ENCODE peak calls at places on chromosomes 6 and 20, in seven cellular contexts. A, B, H, R, C, L and D are unnamed samples.

GRCh38 chr6:14671261-14671681 is 553.7 kb downstream of the CD83 start:
- DNase-seq in A (peak), B (peak), H (peak), R (no peak), C (no peak), L (no peak), D (no peak)

GRCh38 chr20:41956316-41957050 is 338.3 kb upstream of the CHD6 start:
- DNase-seq in A (no peak), B (no peak), H (peak), R (no peak), C (no peak), L (no peak), D (no peak)

GRCh38 chr6:56335733-56336132 is 88.4 kb upstream of the COL21A1 start:
- DNase-seq in A (peak), B (no peak), H (peak), R (no peak), C (no peak), L (no peak), D (no peak)

GRCh38 chr20:32112862-32113261 is 3.3 kb downstream of the TM9SF4 start:
- DNase-seq in A (no peak), B (peak), H (peak), R (peak), C (no peak), L (peak), D (no peak)

GRCh38 chr6:139855741-139856206 is 481.3 kb upstream of the CITED2 start:
- DNase-seq in A (peak), B (no peak), H (no peak), R (no peak), C (no peak), L (no peak), D (no peak)

GRCh38 chr20:31675828-31676533 is 38.3 kb downstream of the COX4I2 start:
- DNase-seq in A (no peak), B (no peak), H (no peak), R (no peak), C (peak), L (no peak), D (no peak)

GRCh38 chr20:37298190-37298939 is 8.9 kb downstream of the MANBAL start:
- DNase-seq in A (peak), B (no peak), H (peak), R (no peak), C (no peak), L (peak), D (no peak)

GRCh38 chr6:142844065-142844755 is 100.8 kb downstream of the HIVEP2 start:
- DNase-seq in A (peak), B (no peak), H (no peak), R (no peak), C (no peak), L (no peak), D (no peak)

GRCh38 chr6:37432916-37433656 is at the start of gene CMTR1:
- DNase-seq in A (peak), B (peak), H (peak), R (peak), C (peak), L (peak), D (peak)

GRCh38 chr20:57332105-57333089 is 2.8 kb downstream of the SPO11 start:
- DNase-seq in A (no peak), B (no peak), H (peak), R (no peak), C (no peak), L (no peak), D (no peak)

GRCh38 chr6:1322206-1322605 is 10.3 kb downstream of the FOXQ1 start:
- DNase-seq in A (no peak), B (no peak), H (no peak), R (no peak), C (no peak), L (no peak), D (no peak)

GRCh38 chr6:33208089-33208967 is at the start of gene RING1:
- DNase-seq in A (peak), B (peak), H (peak), R (peak), C (peak), L (peak), D (peak)

GRCh38 chr6:137291441-137291840 is 72.3 kb upstream of the IFNGR1 start:
- DNase-seq in A (peak), B (peak), H (peak), R (peak), C (no peak), L (peak), D (no peak)

GRCh38 chr6:84007871-84008270 is 25.7 kb upstream of the MRAP2 start:
- DNase-seq in A (no peak), B (no peak), H (no peak), R (no peak), C (no peak), L (no peak), D (no peak)

GRCh38 chr20:62367136-62367482 is at the start of gene LAMA5:
- DNase-seq in A (no peak), B (peak), H (no peak), R (no peak), C (no peak), L (no peak), D (peak)

GRCh38 chr6:15879372-15880261 is 216.8 kb upstream of the DTNBP1 start:
- DNase-seq in A (peak), B (peak), H (peak), R (peak), C (peak), L (peak), D (no peak)

GRCh38 chr6:66937180-66937579 is 1230.2 kb upstream of the EYS start:
- DNase-seq in A (no peak), B (no peak), H (no peak), R (no peak), C (no peak), L (no peak), D (no peak)

GRCh38 chr6:169454204-169454871 is 200.7 kb upstream of the THBS2 start:
- DNase-seq in A (peak), B (no peak), H (peak), R (peak), C (no peak), L (peak), D (no peak)

GRCh38 chr20:61786230-61786629 is 279.5 kb downstream of the TAF4 start:
- DNase-seq in A (no peak), B (peak), H (no peak), R (no peak), C (no peak), L (no peak), D (no peak)

GRCh38 chr6:30219244-30219643 is 6.0 kb upstream of the TRIM26 start:
- DNase-seq in A (peak), B (no peak), H (peak), R (no peak), C (peak), L (peak), D (no peak)

GRCh38 chr6:42365021-42365420 is 86.7 kb downstream of the TRERF1 start:
- DNase-seq in A (no peak), B (no peak), H (no peak), R (peak), C (no peak), L (no peak), D (no peak)

GRCh38 chr6:17115251-17116089 is 13.6 kb downstream of the STMND1 start:
- DNase-seq in A (peak), B (no peak), H (peak), R (no peak), C (no peak), L (no peak), D (no peak)
- TF ChIP-seq CTCF in A (no peak), B (no peak), H (no peak), R (no peak), C (no peak), L (no peak), D (no peak)

DNA sequence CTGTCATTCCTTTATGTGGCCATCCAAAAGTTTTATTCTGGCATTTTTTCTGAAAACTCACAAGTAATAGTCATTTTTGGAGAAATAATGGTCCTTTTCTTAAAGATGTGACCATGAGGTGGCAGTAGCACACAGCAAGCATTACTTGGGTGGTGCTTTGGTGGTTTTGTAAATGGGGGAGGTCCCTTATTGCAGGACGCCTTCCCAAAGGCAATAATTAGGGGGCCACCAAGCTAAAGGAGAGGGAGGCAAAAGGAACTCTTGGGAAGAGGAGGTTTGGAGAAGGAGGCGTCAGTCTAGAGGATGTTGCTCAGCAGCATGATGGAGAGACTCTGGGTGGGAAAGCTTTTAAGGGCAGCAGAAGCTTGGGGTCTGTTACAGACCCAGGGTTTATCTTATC is 422.6 kb upstream of the MMS22L start:
- DNase-seq in A (peak), B (no peak), H (peak), R (no peak), C (no peak), L (no peak), D (no peak)
- TF ChIP-seq CTCF in A (peak), B (no peak), H (peak), R (no peak), C (no peak), L (no peak), D (peak)

GRCh38 chr6:6586167-6586566 is 2.4 kb upstream of the LY86 start:
- DNase-seq in A (no peak), B (no peak), H (no peak), R (no peak), C (no peak), L (no peak), D (no peak)

GRCh38 chr6:6582111-6582510 is 6.4 kb upstream of the LY86 start:
- DNase-seq in A (no peak), B (no peak), H (no peak), R (no peak), C (no peak), L (no peak), D (no peak)

GRCh38 chr6:6585003-6585311 is 3.6 kb upstream of the LY86 start:
- DNase-seq in A (no peak), B (no peak), H (no peak), R (no peak), C (no peak), L (no peak), D (no peak)

GRCh38 chr6:6583836-6584235 is 4.7 kb upstream of the LY86 start:
- DNase-seq in A (no peak), B (no peak), H (no peak), R (no peak), C (no peak), L (no peak), D (no peak)

GRCh38 chr6:6584310-6585002 is 4.1 kb upstream of the LY86 start:
- DNase-seq in A (no peak), B (no peak), H (no peak), R (no peak), C (no peak), L (no peak), D (no peak)
- TF ChIP-seq CTCF in A (no peak), B (no peak), H (no peak), R (no peak), C (no peak), L (no peak), D (no peak)

DNA sequence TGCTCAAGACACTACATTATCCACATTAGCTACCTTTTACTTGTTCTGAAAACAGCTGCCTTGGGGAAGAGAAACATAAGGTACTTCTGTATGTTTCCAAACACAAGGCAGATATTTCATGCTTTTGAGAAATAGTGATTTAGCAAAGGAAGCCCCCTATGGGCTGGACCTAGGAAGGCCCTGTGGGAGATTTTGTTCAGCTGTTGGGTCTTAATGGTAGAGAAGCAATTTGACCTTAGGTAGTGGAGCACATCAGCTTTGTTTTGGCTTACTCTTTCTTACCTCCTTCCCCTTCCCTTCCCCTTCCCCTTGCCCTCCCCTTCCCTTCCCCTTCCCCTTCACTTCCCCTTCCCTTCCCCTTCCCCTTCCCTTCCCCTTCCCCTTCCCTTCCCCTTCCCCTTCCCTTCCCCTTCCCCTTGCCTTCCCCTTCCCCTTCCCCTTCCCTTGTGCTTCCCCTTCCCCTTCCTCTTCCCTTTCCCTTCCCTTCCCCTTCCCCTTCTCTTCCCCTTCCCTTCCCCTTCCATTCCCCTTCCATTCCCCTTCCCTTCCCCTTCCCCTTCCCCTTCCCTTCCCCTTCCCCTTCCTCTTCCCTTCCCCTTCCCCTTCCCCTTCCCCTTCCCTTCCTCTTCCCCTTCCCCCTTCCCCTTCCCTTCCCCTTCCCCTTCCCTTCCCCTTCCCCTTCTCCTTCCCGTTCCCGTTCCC is 84.6 kb downstream of the ANKS1A start:
- DNase-seq in A (no peak), B (no peak), H (no peak), R (no peak), C (no peak), L (no peak), D (no peak)
- TF ChIP-seq CTCF in A (no peak), B (no peak), H (no peak), R (no peak), C (no peak), L (no peak), D (no peak)